ENCODE peak calls at places on chromosomes 3 and 15, in seven cellular contexts. D is PC-9, X is cardiac fibroblast, L is GM13977, R is nephron progenitor cell, M is RWPE2, C is MCF 10A. Y is an unnamed sample.

GRCh38 chr3:153392363-153392762 is 230.3 kb downstream of the RAP2B start:
- DNase-seq in D (no peak), X (no peak), L (no peak), R (no peak), M (no peak), C (no peak), Y (no peak)

GRCh38 chr3:134388748-134389485 is 14.7 kb upstream of the AMOTL2 start:
- DNase-seq in D (no peak), X (no peak), L (no peak), R (no peak), M (no peak), C (no peak), Y (no peak)

GRCh38 chr3:150345021-150345538 is 63.0 kb upstream of the TSC22D2 start:
- DNase-seq in D (peak), X (no peak), L (no peak), R (peak), M (peak), C (peak), Y (no peak)

GRCh38 chr3:127037021-127037400 is 54.1 kb downstream of the PLXNA1 start:
- DNase-seq in D (no peak), X (no peak), L (no peak), R (no peak), M (peak), C (no peak), Y (no peak)

GRCh38 chr15:99511865-99512632 is 53.7 kb upstream of the MEF2A start:
- DNase-seq in D (no peak), X (peak), L (peak), R (no peak), M (no peak), C (no peak), Y (peak)

GRCh38 chr3:175554761-175555160 is 695.6 kb downstream of the NAALADL2 start:
- DNase-seq in D (no peak), X (no peak), L (no peak), R (no peak), M (no peak), C (no peak), Y (no peak)

GRCh38 chr3:182979719-182980191 is 583 bp downstream of the DCUN1D1 start:
- DNase-seq in D (peak), X (peak), L (no peak), R (peak), M (no peak), C (peak), Y (peak)

GRCh38 chr3:20072422-20072821 is 32.2 kb downstream of the KAT2B start:
- DNase-seq in D (no peak), X (no peak), L (no peak), R (no peak), M (no peak), C (no peak), Y (no peak)

GRCh38 chr3:95725770-95726169 is 1088.6 kb upstream of the EPHA6 start:
- DNase-seq in D (no peak), X (no peak), L (no peak), R (no peak), M (no peak), C (no peak), Y (no peak)

GRCh38 chr3:115415246-115415645 is 208.1 kb upstream of the GAP43 start:
- DNase-seq in D (no peak), X (no peak), L (no peak), R (no peak), M (no peak), C (no peak), Y (no peak)

GRCh38 chr15:75702431-75702830 is 10.2 kb downstream of the CSPG4 start:
- DNase-seq in D (no peak), X (no peak), L (no peak), R (peak), M (no peak), C (no peak), Y (no peak)

GRCh38 chr3:119570229-119570628 is 9.1 kb upstream of the ADPRH start:
- DNase-seq in D (no peak), X (no peak), L (no peak), R (no peak), M (no peak), C (no peak), Y (peak)

GRCh38 chr3:10392244-10392643 is 71.3 kb upstream of the SEC13 start:
- DNase-seq in D (no peak), X (no peak), L (no peak), R (no peak), M (no peak), C (peak), Y (no peak)

GRCh38 chr3:159947220-159947619 is 41.4 kb upstream of the IL12A start:
- DNase-seq in D (no peak), X (peak), L (no peak), R (no peak), M (no peak), C (no peak), Y (no peak)

GRCh38 chr3:176765491-176765890 is 431.8 kb downstream of the TBL1XR1 start:
- DNase-seq in D (no peak), X (no peak), L (no peak), R (no peak), M (no peak), C (no peak), Y (no peak)

GRCh38 chr3:123809597-123809996 is 74.5 kb downstream of the MYLK start:
- DNase-seq in D (no peak), X (peak), L (no peak), R (no peak), M (no peak), C (no peak), Y (no peak)

GRCh38 chr3:37197810-37198371 is 23.5 kb upstream of the LRRFIP2 start:
- DNase-seq in D (no peak), X (no peak), L (no peak), R (peak), M (no peak), C (peak), Y (no peak)

GRCh38 chr3:56864090-56864489 is 62.3 kb upstream of the ARHGEF3 start:
- DNase-seq in D (no peak), X (no peak), L (no peak), R (no peak), M (no peak), C (no peak), Y (no peak)

GRCh38 chr15:67947254-67948039 is 106.7 kb upstream of the PIAS1 start:
- DNase-seq in D (no peak), X (no peak), L (no peak), R (no peak), M (no peak), C (no peak), Y (no peak)

GRCh38 chr3:159733194-159733860 is 255.3 kb upstream of the IL12A start:
- DNase-seq in D (no peak), X (peak), L (no peak), R (no peak), M (no peak), C (peak), Y (no peak)

GRCh38 chr3:151452346-151452745 is 8.5 kb downstream of the IGSF10 start:
- DNase-seq in D (no peak), X (no peak), L (no peak), R (no peak), M (no peak), C (no peak), Y (no peak)

GRCh38 chr3:34005886-34006285 is 207.5 kb downstream of the PDCD6IP start:
- DNase-seq in D (no peak), X (no peak), L (no peak), R (no peak), M (no peak), C (no peak), Y (no peak)

GRCh38 chr15:95826831-95827230 is 503.7 kb upstream of the NR2F2 start:
- DNase-seq in D (no peak), X (no peak), L (peak), R (no peak), M (no peak), C (peak), Y (no peak)

GRCh38 chr15:60679256-60679655 is 200.3 kb upstream of the ICE2 start:
- DNase-seq in D (no peak), X (no peak), L (no peak), R (no peak), M (no peak), C (no peak), Y (no peak)

GRCh38 chr3:13541691-13542090 is 7.2 kb upstream of the FBLN2 start:
- DNase-seq in D (no peak), X (no peak), L (no peak), R (no peak), M (no peak), C (no peak), Y (no peak)

GRCh38 chr3:175337631-175338030 is 478.5 kb downstream of the NAALADL2 start:
- DNase-seq in D (no peak), X (no peak), L (no peak), R (no peak), M (no peak), C (no peak), Y (no peak)

GRCh38 chr15:68441045-68441743 is 9.2 kb upstream of the ITGA11 start:
- DNase-seq in D (no peak), X (peak), L (no peak), R (no peak), M (peak), C (no peak), Y (no peak)

GRCh38 chr3:78880588-78881461 is 887.0 kb downstream of the ROBO1 start:
- DNase-seq in D (no peak), X (no peak), L (no peak), R (no peak), M (no peak), C (no peak), Y (no peak)

GRCh38 chr15:49881433-49881832 is 237.6 kb downstream of the ATP8B4 start:
- DNase-seq in D (no peak), X (no peak), L (no peak), R (no peak), M (no peak), C (no peak), Y (no peak)
- TF ChIP-seq CTCF in D (no peak), X (no peak), L (no peak), R (no peak), M (no peak), C (no peak), Y (no peak)

DNA sequence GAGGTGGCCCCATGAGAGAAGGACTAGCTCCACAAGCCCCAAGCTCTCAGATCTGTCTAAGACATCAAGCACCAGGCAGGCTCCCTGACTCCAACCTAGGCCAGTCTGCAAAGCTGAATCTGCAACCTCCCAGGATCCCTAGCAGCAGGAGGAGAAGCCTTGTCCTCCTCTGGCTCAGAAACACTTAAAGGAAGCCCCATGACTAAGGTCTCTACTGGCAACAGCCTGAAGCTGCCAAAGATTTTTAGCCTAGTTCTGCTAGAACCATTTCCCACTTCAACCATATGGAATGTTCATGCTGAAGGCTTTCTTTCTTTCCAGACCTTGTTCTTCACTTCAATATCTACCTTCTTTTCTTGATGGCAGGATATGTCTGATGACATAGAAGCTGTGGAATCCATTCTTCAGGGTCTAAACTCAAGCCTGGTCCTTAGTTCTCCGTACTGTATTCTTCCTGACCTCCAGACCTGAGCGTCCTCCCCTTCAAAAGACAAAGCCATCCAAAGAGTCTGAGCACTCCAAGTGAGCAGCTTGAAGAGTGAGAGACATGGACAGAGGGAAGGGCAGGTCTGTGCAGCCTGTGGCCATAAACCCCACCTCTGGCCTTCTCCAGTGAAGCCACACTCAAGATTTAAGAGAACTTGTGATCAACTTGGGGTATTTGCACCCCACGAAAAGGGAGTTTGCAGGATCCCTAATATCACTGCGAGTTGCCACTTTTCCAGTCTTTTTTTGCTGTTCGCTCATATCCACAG is 23.1 kb downstream of the SST start:
- DNase-seq in D (no peak), X (no peak), L (no peak), R (no peak), M (no peak), C (no peak), Y (no peak)
- TF ChIP-seq CTCF in D (no peak), X (no peak), L (no peak), R (no peak), M (no peak), C (no peak), Y (no peak)

DNA sequence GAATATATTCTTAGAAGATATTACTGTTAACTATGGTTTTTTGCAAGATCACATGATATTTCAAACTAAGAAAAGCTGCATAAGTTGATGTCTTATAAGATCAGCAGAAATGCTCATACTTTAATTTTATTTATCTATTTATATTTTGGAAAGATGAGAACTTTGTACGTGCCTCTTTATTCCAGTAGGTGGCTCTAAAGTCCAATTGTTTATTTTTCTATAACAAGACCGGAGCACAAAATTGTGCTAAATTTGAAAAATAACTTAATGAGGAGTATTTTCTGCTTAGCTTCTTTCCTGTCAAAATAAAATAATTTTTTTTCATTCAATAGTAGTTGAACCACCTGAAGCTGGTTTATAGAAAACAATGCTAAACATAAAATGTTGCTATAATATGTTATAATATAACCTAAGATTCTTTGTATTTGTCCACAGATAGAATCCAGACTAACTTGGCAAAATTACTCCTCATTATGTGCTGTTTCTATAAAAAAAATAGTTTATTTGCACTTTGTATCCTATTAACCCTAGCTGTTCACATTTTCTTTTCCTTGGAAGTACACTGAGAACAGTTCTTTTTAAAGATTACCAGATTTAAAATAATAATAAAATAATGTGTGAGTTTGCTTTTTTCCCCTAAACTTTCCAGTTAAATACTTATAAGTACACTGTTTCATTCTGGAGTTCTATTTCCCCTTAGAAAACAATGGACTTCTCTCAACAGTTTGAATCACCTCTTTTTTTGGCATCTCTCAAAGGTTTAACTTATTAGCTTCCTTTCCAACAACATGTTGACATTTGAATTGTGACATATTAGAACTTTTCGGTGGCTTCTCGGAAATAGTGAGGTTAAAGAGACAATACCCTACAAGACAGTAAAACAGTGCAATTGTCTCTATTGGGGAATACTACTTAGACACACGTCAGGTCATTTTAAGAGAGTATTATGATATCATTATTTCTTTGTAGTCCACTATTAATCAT is 530.0 kb downstream of the MECOM start:
- DNase-seq in D (no peak), X (peak), L (no peak), R (no peak), M (no peak), C (peak), Y (no peak)
- TF ChIP-seq CTCF in D (peak), X (peak), L (peak), R (peak), M (peak), C (peak), Y (no peak)

GRCh38 chr3:131228522-131228921 is 153.1 kb upstream of the NUDT16 start:
- DNase-seq in D (no peak), X (no peak), L (no peak), R (no peak), M (no peak), C (no peak), Y (no peak)

GRCh38 chr3:131232711-131233267 is 148.8 kb upstream of the NUDT16 start:
- DNase-seq in D (no peak), X (no peak), L (no peak), R (no peak), M (no peak), C (no peak), Y (no peak)

GRCh38 chr3:131233900-131234667 is 147.5 kb upstream of the NUDT16 start:
- DNase-seq in D (no peak), X (no peak), L (no peak), R (no peak), M (no peak), C (no peak), Y (no peak)

GRCh38 chr3:131231710-131232348 is 149.7 kb upstream of the NUDT16 start:
- DNase-seq in D (no peak), X (peak), L (no peak), R (no peak), M (no peak), C (peak), Y (no peak)
- TF ChIP-seq CTCF in D (peak), X (no peak), L (no peak), R (no peak), M (peak), C (no peak), Y (no peak)